ENCODE peak calls at places on chromosomes 7 and 10, in ten cellular contexts. J, P, D, M, I, Z, U, O, K and G are unnamed samples.

GRCh38 chr7:9608560-9608959 is 1175.2 kb downstream of the NXPH1 start:
- DNase-seq in I (peak), P (no peak), D (no peak), K (no peak), M (no peak), J (no peak), Z (no peak), U (no peak), O (no peak), G (peak)

GRCh38 chr10:119523916-119524719 is 18.4 kb downstream of the RGS10 start:
- DNase-seq in Z (no peak), M (no peak), D (no peak), P (no peak), K (no peak), U (no peak), J (no peak), O (no peak), I (no peak), G (no peak)

GRCh38 chr10:30671011-30671616 is 41.6 kb upstream of the LYZL2 start:
- DNase-seq in I (peak), O (no peak), K (peak), J (no peak), P (peak), M (peak), D (peak), U (peak), Z (peak), G (peak)

GRCh38 chr7:142313528-142313927 is 55.7 kb upstream of the PRSS58 start:
- DNase-seq in I (no peak), J (no peak), M (peak), Z (no peak), U (no peak), D (peak), P (no peak), O (no peak), K (no peak), G (no peak)

GRCh38 chr7:44667190-44667589 is 60.8 kb downstream of the OGDH start:
- DNase-seq in I (no peak), P (no peak), Z (no peak), J (no peak), O (no peak), D (no peak), U (no peak), M (no peak), K (no peak), G (no peak)

GRCh38 chr10:28202941-28203352 is 99.9 kb downstream of the MPP7 start:
- DNase-seq in Z (no peak), O (no peak), P (peak), M (no peak), U (no peak), K (no peak), D (no peak), I (no peak), J (no peak), G (peak)

GRCh38 chr10:112951349-112952281 is 1.6 kb downstream of the TCF7L2 start:
- DNase-seq in J (peak), K (no peak), D (peak), P (peak), Z (peak), O (peak), U (peak), I (peak), M (peak), G (peak)

GRCh38 chr7:124762611-124763143 is 2.9 kb downstream of the GPR37 start:
- DNase-seq in M (no peak), D (no peak), J (no peak), P (peak), I (no peak), U (no peak), K (no peak), O (no peak), Z (no peak), G (no peak)

GRCh38 chr7:80151274-80151665 is 16.6 kb downstream of the GNAI1 start:
- DNase-seq in P (peak), K (no peak), I (peak), Z (peak), J (no peak), M (no peak), U (no peak), D (no peak), O (no peak), G (peak)

GRCh38 chr7:23955145-23955544 is 245.1 kb downstream of the STK31 start:
- DNase-seq in P (no peak), J (no peak), K (no peak), D (no peak), Z (no peak), U (no peak), I (peak), O (no peak), M (no peak), G (peak)

GRCh38 chr7:95066736-95067530 is 159.5 kb downstream of the PPP1R9A start:
- DNase-seq in K (no peak), I (peak), J (no peak), M (no peak), D (no peak), O (no peak), Z (no peak), P (peak), U (no peak), G (peak)

GRCh38 chr10:119449760-119450461 is 92.6 kb downstream of the RGS10 start:
- DNase-seq in P (peak), I (peak), Z (peak), U (no peak), D (no peak), K (peak), J (no peak), O (no peak), M (peak), G (peak)

GRCh38 chr7:102426268-102427031 is 6.9 kb upstream of the ORAI2 start:
- DNase-seq in I (no peak), U (no peak), K (peak), M (peak), P (no peak), J (peak), D (peak), O (no peak), Z (no peak), G (no peak)

GRCh38 chr7:143938522-143939243 is 3.6 kb downstream of the OR2F2 start:
- DNase-seq in M (no peak), D (no peak), Z (no peak), I (no peak), P (no peak), O (no peak), J (no peak), K (no peak), U (no peak), G (no peak)

GRCh38 chr7:85274452-85274851 is 87.6 kb upstream of the SEMA3D start:
- DNase-seq in P (no peak), K (no peak), D (no peak), Z (no peak), I (no peak), O (no peak), U (no peak), M (no peak), J (no peak), G (no peak)

GRCh38 chr7:3754488-3755365 is 453.7 kb downstream of the SDK1 start:
- DNase-seq in D (no peak), O (no peak), U (peak), M (no peak), Z (peak), I (peak), P (peak), K (no peak), J (no peak), G (no peak)

GRCh38 chr10:80144302-80145131 is 12.0 kb downstream of the PLAC9 start:
- DNase-seq in K (peak), J (no peak), D (peak), U (no peak), P (no peak), Z (no peak), M (peak), O (no peak), I (no peak), G (peak)

GRCh38 chr10:24552346-24553016 is 171.2 kb downstream of the ARHGAP21 start:
- DNase-seq in O (peak), D (no peak), K (peak), Z (no peak), P (no peak), J (no peak), I (no peak), M (peak), U (no peak), G (no peak)

GRCh38 chr7:73828107-73828803 is 2.5 kb upstream of the CLDN4 start:
- DNase-seq in J (no peak), M (no peak), K (no peak), I (no peak), Z (no peak), P (peak), U (no peak), O (no peak), D (no peak), G (peak)

GRCh38 chr7:48179631-48180030 is 8.4 kb downstream of the ABCA13 start:
- DNase-seq in D (no peak), J (no peak), Z (no peak), U (no peak), I (no peak), K (no peak), M (no peak), P (no peak), O (no peak), G (no peak)

GRCh38 chr10:116763440-116763839 is 21.1 kb upstream of the HSPA12A start:
- DNase-seq in O (no peak), M (no peak), K (no peak), Z (no peak), J (no peak), U (no peak), D (no peak), I (no peak), P (no peak), G (no peak)

GRCh38 chr7:7354674-7355073 is 172.3 kb downstream of the C1GALT1 start:
- DNase-seq in I (no peak), U (no peak), D (no peak), M (no peak), O (no peak), P (no peak), Z (no peak), K (no peak), J (no peak), G (no peak)

GRCh38 chr10:3622845-3623621 is 162.0 kb downstream of the KLF6 start:
- DNase-seq in O (no peak), J (no peak), I (no peak), K (peak), U (no peak), M (peak), Z (no peak), D (no peak), P (peak), G (peak)

GRCh38 chr7:55078465-55079372 is 59.9 kb downstream of the EGFR start:
- DNase-seq in J (no peak), D (no peak), P (no peak), U (no peak), I (no peak), Z (no peak), M (no peak), O (peak), K (no peak), G (peak)

GRCh38 chr7:55439627-55440026 is 74.5 kb downstream of the LANCL2 start:
- DNase-seq in I (no peak), D (no peak), M (no peak), Z (no peak), K (no peak), J (no peak), U (no peak), O (no peak), P (no peak), G (peak)